ENCODE peak calls at places on chromosomes 11 and 22, in eight cellular contexts. One of them, this sample, is unnamed.

GRCh38 chr11:60835472-60835871 is 6.4 kb upstream of the CCDC86 start:
- DNase-seq in activated T-helper 1 cell treated with anti-CD3 and anti-CD28 coated beads, Interleukin-12 subunit alpha, Interleukin-12 subunit beta, Interleukin-2, Interleukin-4 antibody, amounts not matched to agents 30 ng/mL and 10 ng/mL and 1 ng/mL, durations not matched to agents 14 hours and 24 hours and 36 hours: no peak
- DNase-seq in heart left ventricle: no peak
- DNase-seq in CD4-positive, alpha-beta memory T cell: no peak
- DNase-seq in posterior cingulate gyrus: no peak
- DNase-seq in activated T-cell treated with anti-CD3 and anti-CD28 coated beads, Interleukin-2, amount 50 U/mL, for 72 hours: no peak
- DNase-seq in GM18507: no peak
- DNase-seq in KBM-7: no peak
- DNase-seq in this sample: no peak

GRCh38 chr22:30830907-30831306 is 136.2 kb downstream of the OSBP2 start:
- DNase-seq in activated T-helper 1 cell treated with anti-CD3 and anti-CD28 coated beads, Interleukin-12 subunit alpha, Interleukin-12 subunit beta, Interleukin-2, Interleukin-4 antibody, amounts not matched to agents 30 ng/mL and 10 ng/mL and 1 ng/mL, durations not matched to agents 14 hours and 24 hours and 36 hours: no peak
- DNase-seq in heart left ventricle: peak; percentile 29
- DNase-seq in CD4-positive, alpha-beta memory T cell: no peak
- DNase-seq in posterior cingulate gyrus: no peak
- DNase-seq in activated T-cell treated with anti-CD3 and anti-CD28 coated beads, Interleukin-2, amount 50 U/mL, for 72 hours: no peak
- DNase-seq in GM18507: no peak
- DNase-seq in KBM-7: no peak
- DNase-seq in this sample: no peak

GRCh38 chr22:23280356-23281052 is 100.2 kb downstream of the BCR start:
- DNase-seq in activated T-helper 1 cell treated with anti-CD3 and anti-CD28 coated beads, Interleukin-12 subunit alpha, Interleukin-12 subunit beta, Interleukin-2, Interleukin-4 antibody, amounts not matched to agents 30 ng/mL and 10 ng/mL and 1 ng/mL, durations not matched to agents 14 hours and 24 hours and 36 hours: no peak
- DNase-seq in heart left ventricle: no peak
- DNase-seq in CD4-positive, alpha-beta memory T cell: no peak
- DNase-seq in posterior cingulate gyrus: no peak
- DNase-seq in activated T-cell treated with anti-CD3 and anti-CD28 coated beads, Interleukin-2, amount 50 U/mL, for 72 hours: no peak
- DNase-seq in GM18507: no peak
- DNase-seq in KBM-7: no peak
- DNase-seq in this sample: no peak

GRCh38 chr22:47627561-47628253 is 865.3 kb downstream of the TBC1D22A start:
- DNase-seq in activated T-helper 1 cell treated with anti-CD3 and anti-CD28 coated beads, Interleukin-12 subunit alpha, Interleukin-12 subunit beta, Interleukin-2, Interleukin-4 antibody, amounts not matched to agents 30 ng/mL and 10 ng/mL and 1 ng/mL, durations not matched to agents 14 hours and 24 hours and 36 hours: no peak
- DNase-seq in heart left ventricle: no peak
- DNase-seq in CD4-positive, alpha-beta memory T cell: no peak
- DNase-seq in posterior cingulate gyrus: no peak
- DNase-seq in activated T-cell treated with anti-CD3 and anti-CD28 coated beads, Interleukin-2, amount 50 U/mL, for 72 hours: no peak
- DNase-seq in GM18507: no peak
- DNase-seq in KBM-7: no peak
- DNase-seq in this sample: no peak

GRCh38 chr11:86118201-86118600 is 49.3 kb upstream of the PICALM start:
- DNase-seq in activated T-helper 1 cell treated with anti-CD3 and anti-CD28 coated beads, Interleukin-12 subunit alpha, Interleukin-12 subunit beta, Interleukin-2, Interleukin-4 antibody, amounts not matched to agents 30 ng/mL and 10 ng/mL and 1 ng/mL, durations not matched to agents 14 hours and 24 hours and 36 hours: no peak
- DNase-seq in heart left ventricle: no peak
- DNase-seq in CD4-positive, alpha-beta memory T cell: no peak
- DNase-seq in posterior cingulate gyrus: no peak
- DNase-seq in activated T-cell treated with anti-CD3 and anti-CD28 coated beads, Interleukin-2, amount 50 U/mL, for 72 hours: no peak
- DNase-seq in GM18507: no peak
- DNase-seq in KBM-7: no peak
- DNase-seq in this sample: no peak

GRCh38 chr11:36007127-36007824 is 63.4 kb downstream of the LDLRAD3 start:
- DNase-seq in activated T-helper 1 cell treated with anti-CD3 and anti-CD28 coated beads, Interleukin-12 subunit alpha, Interleukin-12 subunit beta, Interleukin-2, Interleukin-4 antibody, amounts not matched to agents 30 ng/mL and 10 ng/mL and 1 ng/mL, durations not matched to agents 14 hours and 24 hours and 36 hours: no peak
- DNase-seq in heart left ventricle: no peak
- DNase-seq in CD4-positive, alpha-beta memory T cell: no peak
- DNase-seq in posterior cingulate gyrus: no peak
- DNase-seq in activated T-cell treated with anti-CD3 and anti-CD28 coated beads, Interleukin-2, amount 50 U/mL, for 72 hours: no peak
- DNase-seq in GM18507: no peak
- DNase-seq in KBM-7: no peak
- DNase-seq in this sample: no peak

GRCh38 chr11:63888170-63889086 is 28.5 kb downstream of the RCOR2 start:
- DNase-seq in activated T-helper 1 cell treated with anti-CD3 and anti-CD28 coated beads, Interleukin-12 subunit alpha, Interleukin-12 subunit beta, Interleukin-2, Interleukin-4 antibody, amounts not matched to agents 30 ng/mL and 10 ng/mL and 1 ng/mL, durations not matched to agents 14 hours and 24 hours and 36 hours: peak; percentile 57
- DNase-seq in heart left ventricle: peak; percentile 49
- DNase-seq in CD4-positive, alpha-beta memory T cell: peak; percentile 83
- DNase-seq in posterior cingulate gyrus: no peak
- DNase-seq in activated T-cell treated with anti-CD3 and anti-CD28 coated beads, Interleukin-2, amount 50 U/mL, for 72 hours: peak; percentile 63
- DNase-seq in GM18507: peak; percentile 64
- DNase-seq in KBM-7: peak; percentile 79
- DNase-seq in this sample: peak; percentile 79

GRCh38 chr11:9687736-9688494 is 24.0 kb downstream of the SWAP70 start:
- DNase-seq in activated T-helper 1 cell treated with anti-CD3 and anti-CD28 coated beads, Interleukin-12 subunit alpha, Interleukin-12 subunit beta, Interleukin-2, Interleukin-4 antibody, amounts not matched to agents 30 ng/mL and 10 ng/mL and 1 ng/mL, durations not matched to agents 14 hours and 24 hours and 36 hours: no peak
- DNase-seq in heart left ventricle: no peak
- DNase-seq in CD4-positive, alpha-beta memory T cell: no peak
- DNase-seq in posterior cingulate gyrus: peak; percentile 42
- DNase-seq in activated T-cell treated with anti-CD3 and anti-CD28 coated beads, Interleukin-2, amount 50 U/mL, for 72 hours: no peak
- DNase-seq in GM18507: no peak
- DNase-seq in KBM-7: no peak
- DNase-seq in this sample: no peak

GRCh38 chr11:67054851-67055523 is 1.7 kb upstream of the RHOD start:
- DNase-seq in activated T-helper 1 cell treated with anti-CD3 and anti-CD28 coated beads, Interleukin-12 subunit alpha, Interleukin-12 subunit beta, Interleukin-2, Interleukin-4 antibody, amounts not matched to agents 30 ng/mL and 10 ng/mL and 1 ng/mL, durations not matched to agents 14 hours and 24 hours and 36 hours: no peak
- DNase-seq in heart left ventricle: peak; percentile 53
- DNase-seq in CD4-positive, alpha-beta memory T cell: no peak
- DNase-seq in posterior cingulate gyrus: no peak
- DNase-seq in activated T-cell treated with anti-CD3 and anti-CD28 coated beads, Interleukin-2, amount 50 U/mL, for 72 hours: peak; percentile 28
- DNase-seq in GM18507: no peak
- DNase-seq in KBM-7: no peak
- DNase-seq in this sample: peak; percentile 64

GRCh38 chr22:38196791-38197429 is 4.9 kb upstream of the MAFF start:
- DNase-seq in activated T-helper 1 cell treated with anti-CD3 and anti-CD28 coated beads, Interleukin-12 subunit alpha, Interleukin-12 subunit beta, Interleukin-2, Interleukin-4 antibody, amounts not matched to agents 30 ng/mL and 10 ng/mL and 1 ng/mL, durations not matched to agents 14 hours and 24 hours and 36 hours: no peak
- DNase-seq in heart left ventricle: no peak
- DNase-seq in CD4-positive, alpha-beta memory T cell: peak; percentile 13
- DNase-seq in posterior cingulate gyrus: no peak
- DNase-seq in activated T-cell treated with anti-CD3 and anti-CD28 coated beads, Interleukin-2, amount 50 U/mL, for 72 hours: no peak
- DNase-seq in GM18507: no peak
- DNase-seq in KBM-7: no peak
- DNase-seq in this sample: no peak

GRCh38 chr11:2885676-2886081 is at the start of gene CDKN1C:
- DNase-seq in activated T-helper 1 cell treated with anti-CD3 and anti-CD28 coated beads, Interleukin-12 subunit alpha, Interleukin-12 subunit beta, Interleukin-2, Interleukin-4 antibody, amounts not matched to agents 30 ng/mL and 10 ng/mL and 1 ng/mL, durations not matched to agents 14 hours and 24 hours and 36 hours: peak; percentile 77
- DNase-seq in heart left ventricle: peak; percentile 91
- DNase-seq in CD4-positive, alpha-beta memory T cell: peak; percentile 86
- DNase-seq in posterior cingulate gyrus: peak; percentile 95
- DNase-seq in activated T-cell treated with anti-CD3 and anti-CD28 coated beads, Interleukin-2, amount 50 U/mL, for 72 hours: peak; percentile 82
- DNase-seq in GM18507: peak; percentile 84
- DNase-seq in KBM-7: peak; percentile 90
- DNase-seq in this sample: peak; percentile 95

GRCh38 chr11:65502274-65502851 is 3.5 kb downstream of the MALAT1 start:
- DNase-seq in activated T-helper 1 cell treated with anti-CD3 and anti-CD28 coated beads, Interleukin-12 subunit alpha, Interleukin-12 subunit beta, Interleukin-2, Interleukin-4 antibody, amounts not matched to agents 30 ng/mL and 10 ng/mL and 1 ng/mL, durations not matched to agents 14 hours and 24 hours and 36 hours: no peak
- DNase-seq in heart left ventricle: no peak
- DNase-seq in CD4-positive, alpha-beta memory T cell: peak; percentile 62
- DNase-seq in posterior cingulate gyrus: no peak
- DNase-seq in activated T-cell treated with anti-CD3 and anti-CD28 coated beads, Interleukin-2, amount 50 U/mL, for 72 hours: no peak
- DNase-seq in GM18507: no peak
- DNase-seq in KBM-7: peak; percentile 66
- DNase-seq in this sample: no peak

GRCh38 chr22:43094085-43094484 is 4.9 kb upstream of the TTLL1 start:
- DNase-seq in activated T-helper 1 cell treated with anti-CD3 and anti-CD28 coated beads, Interleukin-12 subunit alpha, Interleukin-12 subunit beta, Interleukin-2, Interleukin-4 antibody, amounts not matched to agents 30 ng/mL and 10 ng/mL and 1 ng/mL, durations not matched to agents 14 hours and 24 hours and 36 hours: no peak
- DNase-seq in heart left ventricle: peak; percentile 43
- DNase-seq in CD4-positive, alpha-beta memory T cell: no peak
- DNase-seq in posterior cingulate gyrus: no peak
- DNase-seq in activated T-cell treated with anti-CD3 and anti-CD28 coated beads, Interleukin-2, amount 50 U/mL, for 72 hours: no peak
- DNase-seq in GM18507: no peak
- DNase-seq in KBM-7: peak; percentile 48
- DNase-seq in this sample: no peak

GRCh38 chr22:32326647-32327046 is 31.0 kb upstream of the RFPL3 start:
- DNase-seq in activated T-helper 1 cell treated with anti-CD3 and anti-CD28 coated beads, Interleukin-12 subunit alpha, Interleukin-12 subunit beta, Interleukin-2, Interleukin-4 antibody, amounts not matched to agents 30 ng/mL and 10 ng/mL and 1 ng/mL, durations not matched to agents 14 hours and 24 hours and 36 hours: no peak
- DNase-seq in heart left ventricle: no peak
- DNase-seq in CD4-positive, alpha-beta memory T cell: no peak
- DNase-seq in posterior cingulate gyrus: no peak
- DNase-seq in activated T-cell treated with anti-CD3 and anti-CD28 coated beads, Interleukin-2, amount 50 U/mL, for 72 hours: no peak
- DNase-seq in GM18507: no peak
- DNase-seq in KBM-7: no peak
- DNase-seq in this sample: no peak

GRCh38 chr22:33427461-33427860 is 369.3 kb upstream of the SYN3 start:
- DNase-seq in activated T-helper 1 cell treated with anti-CD3 and anti-CD28 coated beads, Interleukin-12 subunit alpha, Interleukin-12 subunit beta, Interleukin-2, Interleukin-4 antibody, amounts not matched to agents 30 ng/mL and 10 ng/mL and 1 ng/mL, durations not matched to agents 14 hours and 24 hours and 36 hours: no peak
- DNase-seq in heart left ventricle: no peak
- DNase-seq in CD4-positive, alpha-beta memory T cell: no peak
- DNase-seq in posterior cingulate gyrus: no peak
- DNase-seq in activated T-cell treated with anti-CD3 and anti-CD28 coated beads, Interleukin-2, amount 50 U/mL, for 72 hours: no peak
- DNase-seq in GM18507: no peak
- DNase-seq in KBM-7: no peak
- DNase-seq in this sample: no peak

GRCh38 chr11:72228844-72229231 is 4.3 kb downstream of the INPPL1 start:
- DNase-seq in activated T-helper 1 cell treated with anti-CD3 and anti-CD28 coated beads, Interleukin-12 subunit alpha, Interleukin-12 subunit beta, Interleukin-2, Interleukin-4 antibody, amounts not matched to agents 30 ng/mL and 10 ng/mL and 1 ng/mL, durations not matched to agents 14 hours and 24 hours and 36 hours: no peak
- DNase-seq in heart left ventricle: no peak
- DNase-seq in CD4-positive, alpha-beta memory T cell: no peak
- DNase-seq in posterior cingulate gyrus: no peak
- DNase-seq in activated T-cell treated with anti-CD3 and anti-CD28 coated beads, Interleukin-2, amount 50 U/mL, for 72 hours: no peak
- DNase-seq in GM18507: no peak
- DNase-seq in KBM-7: no peak
- DNase-seq in this sample: peak; percentile 13

GRCh38 chr22:32311551-32312071 is 46.1 kb upstream of the RFPL3 start:
- DNase-seq in activated T-helper 1 cell treated with anti-CD3 and anti-CD28 coated beads, Interleukin-12 subunit alpha, Interleukin-12 subunit beta, Interleukin-2, Interleukin-4 antibody, amounts not matched to agents 30 ng/mL and 10 ng/mL and 1 ng/mL, durations not matched to agents 14 hours and 24 hours and 36 hours: no peak
- DNase-seq in heart left ventricle: no peak
- DNase-seq in CD4-positive, alpha-beta memory T cell: no peak
- DNase-seq in posterior cingulate gyrus: no peak
- DNase-seq in activated T-cell treated with anti-CD3 and anti-CD28 coated beads, Interleukin-2, amount 50 U/mL, for 72 hours: no peak
- DNase-seq in GM18507: no peak
- DNase-seq in KBM-7: no peak
- DNase-seq in this sample: no peak

GRCh38 chr11:8285228-8285627 is 21.6 kb upstream of the LMO1 start:
- DNase-seq in activated T-helper 1 cell treated with anti-CD3 and anti-CD28 coated beads, Interleukin-12 subunit alpha, Interleukin-12 subunit beta, Interleukin-2, Interleukin-4 antibody, amounts not matched to agents 30 ng/mL and 10 ng/mL and 1 ng/mL, durations not matched to agents 14 hours and 24 hours and 36 hours: no peak
- DNase-seq in heart left ventricle: no peak
- DNase-seq in CD4-positive, alpha-beta memory T cell: no peak
- DNase-seq in posterior cingulate gyrus: no peak
- DNase-seq in activated T-cell treated with anti-CD3 and anti-CD28 coated beads, Interleukin-2, amount 50 U/mL, for 72 hours: no peak
- DNase-seq in GM18507: no peak
- DNase-seq in KBM-7: no peak
- DNase-seq in this sample: no peak

GRCh38 chr22:43228330-43228729 is 41.4 kb upstream of the TTLL12 start:
- DNase-seq in activated T-helper 1 cell treated with anti-CD3 and anti-CD28 coated beads, Interleukin-12 subunit alpha, Interleukin-12 subunit beta, Interleukin-2, Interleukin-4 antibody, amounts not matched to agents 30 ng/mL and 10 ng/mL and 1 ng/mL, durations not matched to agents 14 hours and 24 hours and 36 hours: no peak
- DNase-seq in heart left ventricle: no peak
- DNase-seq in CD4-positive, alpha-beta memory T cell: no peak
- DNase-seq in posterior cingulate gyrus: no peak
- DNase-seq in activated T-cell treated with anti-CD3 and anti-CD28 coated beads, Interleukin-2, amount 50 U/mL, for 72 hours: peak; percentile 35
- DNase-seq in GM18507: no peak
- DNase-seq in KBM-7: peak; percentile 60
- DNase-seq in this sample: peak; percentile 57

GRCh38 chr11:117282956-117283355 is 8.2 kb upstream of the BACE1-AS start:
- DNase-seq in activated T-helper 1 cell treated with anti-CD3 and anti-CD28 coated beads, Interleukin-12 subunit alpha, Interleukin-12 subunit beta, Interleukin-2, Interleukin-4 antibody, amounts not matched to agents 30 ng/mL and 10 ng/mL and 1 ng/mL, durations not matched to agents 14 hours and 24 hours and 36 hours: no peak
- DNase-seq in heart left ventricle: no peak
- DNase-seq in CD4-positive, alpha-beta memory T cell: no peak
- DNase-seq in posterior cingulate gyrus: no peak
- DNase-seq in activated T-cell treated with anti-CD3 and anti-CD28 coated beads, Interleukin-2, amount 50 U/mL, for 72 hours: no peak
- DNase-seq in GM18507: no peak
- DNase-seq in KBM-7: no peak
- DNase-seq in this sample: no peak

GRCh38 chr11:79243412-79244174 is 197.2 kb downstream of the TENM4 start:
- DNase-seq in activated T-helper 1 cell treated with anti-CD3 and anti-CD28 coated beads, Interleukin-12 subunit alpha, Interleukin-12 subunit beta, Interleukin-2, Interleukin-4 antibody, amounts not matched to agents 30 ng/mL and 10 ng/mL and 1 ng/mL, durations not matched to agents 14 hours and 24 hours and 36 hours: no peak
- DNase-seq in heart left ventricle: no peak
- DNase-seq in CD4-positive, alpha-beta memory T cell: no peak
- DNase-seq in posterior cingulate gyrus: no peak
- DNase-seq in activated T-cell treated with anti-CD3 and anti-CD28 coated beads, Interleukin-2, amount 50 U/mL, for 72 hours: no peak
- DNase-seq in GM18507: no peak
- DNase-seq in KBM-7: no peak
- DNase-seq in this sample: no peak

GRCh38 chr11:86162257-86162656 is 82.3 kb upstream of the EED start:
- DNase-seq in activated T-helper 1 cell treated with anti-CD3 and anti-CD28 coated beads, Interleukin-12 subunit alpha, Interleukin-12 subunit beta, Interleukin-2, Interleukin-4 antibody, amounts not matched to agents 30 ng/mL and 10 ng/mL and 1 ng/mL, durations not matched to agents 14 hours and 24 hours and 36 hours: no peak
- DNase-seq in heart left ventricle: no peak
- DNase-seq in CD4-positive, alpha-beta memory T cell: no peak
- DNase-seq in posterior cingulate gyrus: no peak
- DNase-seq in activated T-cell treated with anti-CD3 and anti-CD28 coated beads, Interleukin-2, amount 50 U/mL, for 72 hours: no peak
- DNase-seq in GM18507: no peak
- DNase-seq in KBM-7: peak; percentile 49
- DNase-seq in this sample: no peak

GRCh38 chr11:69598147-69598546 is 42.8 kb upstream of the CCND1 start:
- DNase-seq in activated T-helper 1 cell treated with anti-CD3 and anti-CD28 coated beads, Interleukin-12 subunit alpha, Interleukin-12 subunit beta, Interleukin-2, Interleukin-4 antibody, amounts not matched to agents 30 ng/mL and 10 ng/mL and 1 ng/mL, durations not matched to agents 14 hours and 24 hours and 36 hours: no peak
- DNase-seq in heart left ventricle: no peak
- DNase-seq in CD4-positive, alpha-beta memory T cell: no peak
- DNase-seq in posterior cingulate gyrus: no peak
- DNase-seq in activated T-cell treated with anti-CD3 and anti-CD28 coated beads, Interleukin-2, amount 50 U/mL, for 72 hours: no peak
- DNase-seq in GM18507: no peak
- DNase-seq in KBM-7: no peak
- DNase-seq in this sample: no peak

GRCh38 chr22:39567135-39567946 is 3.2 kb upstream of the CACNA1I start:
- DNase-seq in activated T-helper 1 cell treated with anti-CD3 and anti-CD28 coated beads, Interleukin-12 subunit alpha, Interleukin-12 subunit beta, Interleukin-2, Interleukin-4 antibody, amounts not matched to agents 30 ng/mL and 10 ng/mL and 1 ng/mL, durations not matched to agents 14 hours and 24 hours and 36 hours: peak; percentile 31
- DNase-seq in heart left ventricle: no peak
- DNase-seq in CD4-positive, alpha-beta memory T cell: peak; percentile 58
- DNase-seq in posterior cingulate gyrus: no peak
- DNase-seq in activated T-cell treated with anti-CD3 and anti-CD28 coated beads, Interleukin-2, amount 50 U/mL, for 72 hours: peak; percentile 34
- DNase-seq in GM18507: no peak
- DNase-seq in KBM-7: no peak
- DNase-seq in this sample: no peak

GRCh38 chr11:112425121-112425520 is 164.5 kb upstream of the PLET1 start:
- DNase-seq in activated T-helper 1 cell treated with anti-CD3 and anti-CD28 coated beads, Interleukin-12 subunit alpha, Interleukin-12 subunit beta, Interleukin-2, Interleukin-4 antibody, amounts not matched to agents 30 ng/mL and 10 ng/mL and 1 ng/mL, durations not matched to agents 14 hours and 24 hours and 36 hours: no peak
- DNase-seq in heart left ventricle: no peak
- DNase-seq in CD4-positive, alpha-beta memory T cell: no peak
- DNase-seq in posterior cingulate gyrus: no peak
- DNase-seq in activated T-cell treated with anti-CD3 and anti-CD28 coated beads, Interleukin-2, amount 50 U/mL, for 72 hours: no peak
- DNase-seq in GM18507: no peak
- DNase-seq in KBM-7: no peak
- DNase-seq in this sample: no peak

GRCh38 chr11:117913736-117914397 is 15.3 kb downstream of the TMPRSS13 start:
- DNase-seq in activated T-helper 1 cell treated with anti-CD3 and anti-CD28 coated beads, Interleukin-12 subunit alpha, Interleukin-12 subunit beta, Interleukin-2, Interleukin-4 antibody, amounts not matched to agents 30 ng/mL and 10 ng/mL and 1 ng/mL, durations not matched to agents 14 hours and 24 hours and 36 hours: no peak
- DNase-seq in heart left ventricle: no peak
- DNase-seq in CD4-positive, alpha-beta memory T cell: no peak
- DNase-seq in posterior cingulate gyrus: no peak
- DNase-seq in activated T-cell treated with anti-CD3 and anti-CD28 coated beads, Interleukin-2, amount 50 U/mL, for 72 hours: no peak
- DNase-seq in GM18507: no peak
- DNase-seq in KBM-7: no peak
- DNase-seq in this sample: no peak

GRCh38 chr22:18076060-18076497 is 1.7 kb upstream of the PEX26 start:
- DNase-seq in activated T-helper 1 cell treated with anti-CD3 and anti-CD28 coated beads, Interleukin-12 subunit alpha, Interleukin-12 subunit beta, Interleukin-2, Interleukin-4 antibody, amounts not matched to agents 30 ng/mL and 10 ng/mL and 1 ng/mL, durations not matched to agents 14 hours and 24 hours and 36 hours: peak; percentile 28
- DNase-seq in heart left ventricle: peak; percentile 61
- DNase-seq in CD4-positive, alpha-beta memory T cell: peak; percentile 57
- DNase-seq in posterior cingulate gyrus: peak; percentile 54
- DNase-seq in activated T-cell treated with anti-CD3 and anti-CD28 coated beads, Interleukin-2, amount 50 U/mL, for 72 hours: peak; percentile 31
- DNase-seq in GM18507: no peak
- DNase-seq in KBM-7: peak; percentile 91
- DNase-seq in this sample: peak; percentile 60

GRCh38 chr11:126113515-126113957 is 50.9 kb upstream of the CDON start:
- DNase-seq in activated T-helper 1 cell treated with anti-CD3 and anti-CD28 coated beads, Interleukin-12 subunit alpha, Interleukin-12 subunit beta, Interleukin-2, Interleukin-4 antibody, amounts not matched to agents 30 ng/mL and 10 ng/mL and 1 ng/mL, durations not matched to agents 14 hours and 24 hours and 36 hours: no peak
- DNase-seq in heart left ventricle: peak; percentile 84
- DNase-seq in CD4-positive, alpha-beta memory T cell: no peak
- DNase-seq in posterior cingulate gyrus: no peak
- DNase-seq in activated T-cell treated with anti-CD3 and anti-CD28 coated beads, Interleukin-2, amount 50 U/mL, for 72 hours: no peak
- DNase-seq in GM18507: no peak
- DNase-seq in KBM-7: no peak
- DNase-seq in this sample: no peak

GRCh38 chr11:126842038-126842437 is 158.5 kb downstream of the KIRREL3 start:
- DNase-seq in activated T-helper 1 cell treated with anti-CD3 and anti-CD28 coated beads, Interleukin-12 subunit alpha, Interleukin-12 subunit beta, Interleukin-2, Interleukin-4 antibody, amounts not matched to agents 30 ng/mL and 10 ng/mL and 1 ng/mL, durations not matched to agents 14 hours and 24 hours and 36 hours: no peak
- DNase-seq in heart left ventricle: no peak
- DNase-seq in CD4-positive, alpha-beta memory T cell: no peak
- DNase-seq in posterior cingulate gyrus: no peak
- DNase-seq in activated T-cell treated with anti-CD3 and anti-CD28 coated beads, Interleukin-2, amount 50 U/mL, for 72 hours: no peak
- DNase-seq in GM18507: no peak
- DNase-seq in KBM-7: no peak
- DNase-seq in this sample: no peak

GRCh38 chr11:112694244-112694643 is 267.0 kb upstream of the NCAM1 start:
- DNase-seq in activated T-helper 1 cell treated with anti-CD3 and anti-CD28 coated beads, Interleukin-12 subunit alpha, Interleukin-12 subunit beta, Interleukin-2, Interleukin-4 antibody, amounts not matched to agents 30 ng/mL and 10 ng/mL and 1 ng/mL, durations not matched to agents 14 hours and 24 hours and 36 hours: no peak
- DNase-seq in heart left ventricle: no peak
- DNase-seq in CD4-positive, alpha-beta memory T cell: no peak
- DNase-seq in posterior cingulate gyrus: no peak
- DNase-seq in activated T-cell treated with anti-CD3 and anti-CD28 coated beads, Interleukin-2, amount 50 U/mL, for 72 hours: no peak
- DNase-seq in GM18507: no peak
- DNase-seq in KBM-7: no peak
- DNase-seq in this sample: no peak

GRCh38 chr22:23207786-23208325 is 27.5 kb downstream of the BCR start:
- DNase-seq in activated T-helper 1 cell treated with anti-CD3 and anti-CD28 coated beads, Interleukin-12 subunit alpha, Interleukin-12 subunit beta, Interleukin-2, Interleukin-4 antibody, amounts not matched to agents 30 ng/mL and 10 ng/mL and 1 ng/mL, durations not matched to agents 14 hours and 24 hours and 36 hours: no peak
- DNase-seq in heart left ventricle: no peak
- DNase-seq in CD4-positive, alpha-beta memory T cell: no peak
- DNase-seq in posterior cingulate gyrus: no peak
- DNase-seq in activated T-cell treated with anti-CD3 and anti-CD28 coated beads, Interleukin-2, amount 50 U/mL, for 72 hours: no peak
- DNase-seq in GM18507: no peak
- DNase-seq in KBM-7: no peak
- DNase-seq in this sample: no peak